ENCODE peak calls at places on chromosomes 11 and 22, in eight cellular contexts. P is stimulated activated CD8-positive, alpha-beta memory T cell treated with anti-CD3 and anti-CD28 coated beads, Interleukin-4, amount 100 ng/mL, for 4 hours; F is amniotic stem cell; T is endothelial cell; Q is fibroblast of the conjunctiva; D is EH; I is BE2C; E is kidney epithelial cell. U is an unnamed sample.

GRCh38 chr11:62269654-62270278 is at the start of gene SCGB2A2:
- DNase-seq in Q (no peak), E (no peak), D (no peak), P (no peak), F (no peak), I (no peak), T (no peak), U (no peak)

GRCh38 chr11:11538277-11538960 is 83.4 kb downstream of the GALNT18 start:
- DNase-seq in E (no peak), D (no peak), Q (no peak), I (peak), P (no peak), F (no peak), T (no peak), U (no peak)

GRCh38 chr11:103662880-103663279 is 373.6 kb upstream of the DDI1 start:
- DNase-seq in Q (no peak), P (no peak), D (peak), T (no peak), F (no peak), E (no peak), I (no peak), U (no peak)

GRCh38 chr22:44409211-44409648 is 88.8 kb downstream of the RTL6 start:
- DNase-seq in F (no peak), P (no peak), I (no peak), T (no peak), D (no peak), Q (no peak), E (no peak), U (no peak)

GRCh38 chr11:20049231-20049630 is 111.0 kb downstream of the DBX1 start:
- DNase-seq in P (no peak), Q (no peak), E (no peak), F (no peak), T (no peak), D (peak), I (no peak), U (no peak)

GRCh38 chr22:29039148-29039547 is 22.5 kb downstream of the C22orf31 start:
- DNase-seq in D (no peak), P (no peak), E (no peak), Q (no peak), F (no peak), I (no peak), T (no peak), U (no peak)

GRCh38 chr22:31623634-31624312 is 38.2 kb downstream of the PISD start:
- DNase-seq in T (no peak), P (no peak), I (no peak), Q (no peak), D (no peak), E (no peak), F (no peak), U (no peak)

GRCh38 chr22:32864596-32864995 is 63.1 kb downstream of the TIMP3 start:
- DNase-seq in E (no peak), F (no peak), Q (no peak), D (no peak), T (no peak), I (no peak), P (no peak), U (no peak)

GRCh38 chr22:38653741-38654140 is 2.5 kb downstream of the FAM227A start:
- DNase-seq in T (no peak), Q (no peak), I (no peak), P (no peak), D (no peak), F (no peak), E (no peak), U (no peak)

GRCh38 chr22:17873804-17874203 is 99.5 kb upstream of the BID start:
- DNase-seq in I (no peak), F (no peak), T (no peak), Q (no peak), P (no peak), D (no peak), E (no peak), U (no peak)

GRCh38 chr11:65853249-65853979 is 4.6 kb downstream of the CFL1 start:
- DNase-seq in F (no peak), E (no peak), P (no peak), Q (no peak), D (no peak), I (no peak), T (no peak), U (no peak)

GRCh38 chr22:35330258-35330861 is 30.7 kb downstream of the TOM1 start:
- DNase-seq in E (no peak), P (peak), T (no peak), D (peak), F (no peak), Q (peak), I (peak), U (peak)

GRCh38 chr11:13718394-13718793 is 49.9 kb downstream of the FAR1 start:
- DNase-seq in E (no peak), T (no peak), F (no peak), P (no peak), Q (no peak), D (no peak), I (no peak), U (no peak)

GRCh38 chr11:57668467-57668890 is 565 bp downstream of the ZDHHC5 start:
- DNase-seq in I (no peak), D (peak), T (no peak), F (no peak), Q (no peak), P (peak), E (no peak), U (no peak)

GRCh38 chr22:32998373-32998772 is 59.8 kb downstream of the SYN3 start:
- DNase-seq in F (no peak), I (no peak), Q (no peak), D (no peak), P (no peak), E (no peak), T (no peak), U (no peak)

GRCh38 chr22:47231759-47232158 is 469.3 kb downstream of the TBC1D22A start:
- DNase-seq in Q (no peak), E (no peak), F (no peak), T (no peak), D (no peak), P (no peak), I (no peak), U (no peak)

GRCh38 chr11:110362916-110363574 is 66.6 kb upstream of the RDX start:
- DNase-seq in D (peak), F (no peak), T (peak), P (no peak), Q (no peak), I (peak), E (no peak), U (peak)

GRCh38 chr11:93984205-93984586 is 37.0 kb upstream of the HEPHL1 start:
- DNase-seq in T (no peak), P (no peak), Q (peak), F (no peak), E (no peak), D (no peak), I (no peak), U (no peak)

GRCh38 chr22:47564651-47565050 is 802.2 kb downstream of the TBC1D22A start:
- DNase-seq in F (no peak), P (no peak), Q (no peak), T (no peak), E (no peak), I (no peak), D (no peak), U (no peak)

GRCh38 chr11:70476669-70477068 is 78.3 kb downstream of the CTTN start:
- DNase-seq in T (no peak), E (no peak), F (no peak), P (no peak), Q (no peak), D (no peak), I (no peak), U (no peak)

GRCh38 chr22:46639843-46640242 is 19.7 kb downstream of the GRAMD4 start:
- DNase-seq in E (no peak), I (no peak), Q (no peak), F (no peak), D (no peak), T (no peak), P (no peak), U (no peak)